ENCODE peak calls at places on chromosomes 3 and 15, in five cellular contexts. One of them, this sample, is unnamed.
A peak's percentile ranks its signal among the peaks of the same experiment; 100 is the strongest.

GRCh38 chr15:26996250-26996649 is 25.3 kb downstream of the GABRG3 start:
- DNase-seq in brain microvascular endothelial cell: no peak
- DNase-seq in psoas muscle: no peak
- DNase-seq in AG04450: no peak
- DNase-seq in fibroblast of lung: no peak
- DNase-seq in this sample: no peak

GRCh38 chr15:68951813-68952212 is 21.5 kb downstream of the SPESP1 start:
- DNase-seq in brain microvascular endothelial cell: no peak
- DNase-seq in psoas muscle: no peak
- DNase-seq in AG04450: no peak
- DNase-seq in fibroblast of lung: no peak
- DNase-seq in this sample: no peak

GRCh38 chr15:31389576-31389975 is 62.9 kb downstream of the KLF13 start:
- DNase-seq in brain microvascular endothelial cell: no peak
- DNase-seq in psoas muscle: no peak
- DNase-seq in AG04450: no peak
- DNase-seq in fibroblast of lung: no peak
- DNase-seq in this sample: no peak

GRCh38 chr15:83516935-83517334 is 69.8 kb downstream of the SH3GL3 start:
- DNase-seq in brain microvascular endothelial cell: no peak
- DNase-seq in psoas muscle: no peak
- DNase-seq in AG04450: no peak
- DNase-seq in fibroblast of lung: peak; percentile 38
- DNase-seq in this sample: no peak

GRCh38 chr3:67515778-67516177 is 138.6 kb downstream of the SUCLG2 start:
- DNase-seq in brain microvascular endothelial cell: no peak
- DNase-seq in psoas muscle: no peak
- DNase-seq in AG04450: no peak
- DNase-seq in fibroblast of lung: no peak
- DNase-seq in this sample: peak; percentile 47

GRCh38 chr15:34047893-34048775 is 9.1 kb upstream of the AVEN start:
- DNase-seq in brain microvascular endothelial cell: peak; percentile 63
- DNase-seq in psoas muscle: no peak
- DNase-seq in AG04450: no peak
- DNase-seq in fibroblast of lung: peak; percentile 89
- DNase-seq in this sample: no peak

GRCh38 chr3:567488-568173 is 371.1 kb downstream of the CHL1 start:
- DNase-seq in brain microvascular endothelial cell: no peak
- DNase-seq in psoas muscle: no peak
- DNase-seq in AG04450: no peak
- DNase-seq in fibroblast of lung: no peak
- DNase-seq in this sample: no peak

GRCh38 chr3:168157301-168157700 is 61.6 kb upstream of the GOLIM4 start:
- DNase-seq in brain microvascular endothelial cell: no peak
- DNase-seq in psoas muscle: no peak
- DNase-seq in AG04450: no peak
- DNase-seq in fibroblast of lung: no peak
- DNase-seq in this sample: no peak

GRCh38 chr3:52479876-52480575 is 15.1 kb upstream of the STAB1 start:
- DNase-seq in brain microvascular endothelial cell: no peak
- DNase-seq in psoas muscle: peak; percentile 52
- DNase-seq in AG04450: no peak
- DNase-seq in fibroblast of lung: no peak
- DNase-seq in this sample: no peak

GRCh38 chr15:80977627-80978036 is 12.0 kb downstream of the MESD start:
- DNase-seq in brain microvascular endothelial cell: peak; percentile 20
- DNase-seq in psoas muscle: peak; percentile 74
- DNase-seq in AG04450: no peak
- DNase-seq in fibroblast of lung: no peak
- DNase-seq in this sample: no peak

GRCh38 chr3:143973352-143974021 is 1.9 kb downstream of the DIPK2A start:
- DNase-seq in brain microvascular endothelial cell: peak; percentile 14
- DNase-seq in psoas muscle: no peak
- DNase-seq in AG04450: no peak
- DNase-seq in fibroblast of lung: peak; percentile 42
- DNase-seq in this sample: no peak

GRCh38 chr3:143970773-143971366 is 753 bp upstream of the DIPK2A start:
- DNase-seq in brain microvascular endothelial cell: peak; percentile 45
- DNase-seq in psoas muscle: peak; percentile 73
- DNase-seq in AG04450: no peak
- DNase-seq in fibroblast of lung: peak; percentile 54
- DNase-seq in this sample: peak; percentile 23

GRCh38 chr3:143972495-143973351 is 1.1 kb downstream of the DIPK2A start:
- DNase-seq in brain microvascular endothelial cell: peak; percentile 85
- DNase-seq in psoas muscle: peak; percentile 84
- DNase-seq in AG04450: peak; percentile 76
- DNase-seq in fibroblast of lung: peak; percentile 82
- DNase-seq in this sample: peak; percentile 63

GRCh38 chr3:143971367-143972154 is at the start of gene DIPK2A:
- DNase-seq in brain microvascular endothelial cell: peak; percentile 91
- DNase-seq in psoas muscle: peak; percentile 97
- DNase-seq in AG04450: peak; percentile 85
- DNase-seq in fibroblast of lung: peak; percentile 95
- DNase-seq in this sample: peak; percentile 87

DNA sequence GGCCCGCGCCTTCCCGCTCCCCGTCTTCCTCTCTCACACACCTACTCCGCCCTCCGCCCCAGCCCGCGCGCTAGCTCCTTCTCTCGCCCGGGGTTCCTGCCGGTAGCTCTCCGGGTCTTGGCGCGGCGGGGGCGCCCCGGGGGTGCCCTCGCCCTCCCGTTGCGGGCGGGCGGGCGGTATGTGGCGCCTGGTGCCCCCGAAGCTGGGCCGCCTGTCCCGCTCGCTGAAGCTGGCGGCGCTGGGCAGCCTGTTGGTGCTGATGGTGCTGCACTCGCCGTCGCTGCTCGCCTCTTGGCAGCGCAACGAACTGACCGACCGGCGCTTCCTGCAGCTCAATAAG is 502 bp downstream of the DIPK2A start:
- DNase-seq in brain microvascular endothelial cell: no peak
- DNase-seq in psoas muscle: no peak
- DNase-seq in AG04450: no peak
- DNase-seq in fibroblast of lung: no peak
- DNase-seq in this sample: peak; percentile 35
- H3K27me3 ChIP-seq in brain microvascular endothelial cell: no peaks in the 10 kb centered on the region
- H3K27me3 ChIP-seq in psoas muscle: no peaks in the 10 kb centered on the region
- H3K27me3 ChIP-seq in AG04450: no peaks in the 10 kb centered on the region
- H3K27me3 ChIP-seq in fibroblast of lung: no peaks in the 10 kb centered on the region
- H3K27me3 ChIP-seq in this sample: no peaks in the 10 kb centered on the region

GRCh38 chr15:52797625-52798501 is 7.7 kb upstream of the ONECUT1 start:
- DNase-seq in brain microvascular endothelial cell: no peak
- DNase-seq in psoas muscle: no peak
- DNase-seq in AG04450: no peak
- DNase-seq in fibroblast of lung: no peak
- DNase-seq in this sample: no peak
- H3K27me3 ChIP-seq in brain microvascular endothelial cell: peaks cover 98% of the 10 kb centered on the region
- H3K27me3 ChIP-seq in psoas muscle: peaks cover 98% of the 10 kb centered on the region
- H3K27me3 ChIP-seq in AG04450: peaks cover 95% of the 10 kb centered on the region
- H3K27me3 ChIP-seq in fibroblast of lung: peaks cover 92% of the 10 kb centered on the region
- H3K27me3 ChIP-seq in this sample: no peaks in the 10 kb centered on the region

GRCh38 chr3:183427206-183428139 is 946 bp downstream of the MCF2L2 start:
- DNase-seq in brain microvascular endothelial cell: no peak
- DNase-seq in psoas muscle: no peak
- DNase-seq in AG04450: no peak
- DNase-seq in fibroblast of lung: no peak
- DNase-seq in this sample: no peak
- H3K27me3 ChIP-seq in brain microvascular endothelial cell: no peaks in the 10 kb centered on the region
- H3K27me3 ChIP-seq in psoas muscle: peaks cover 27% of the 10 kb centered on the region
- H3K27me3 ChIP-seq in AG04450: peaks cover 58% of the 10 kb centered on the region
- H3K27me3 ChIP-seq in fibroblast of lung: peaks cover 14% of the 10 kb centered on the region
- H3K27me3 ChIP-seq in this sample: peaks cover 61% of the 10 kb centered on the region

GRCh38 chr15:73750951-73751350 is 2.2 kb downstream of the INSYN1 start:
- DNase-seq in brain microvascular endothelial cell: no peak
- DNase-seq in psoas muscle: no peak
- DNase-seq in AG04450: no peak
- DNase-seq in fibroblast of lung: no peak
- DNase-seq in this sample: no peak

GRCh38 chr15:73751481-73751880 is 1.7 kb downstream of the INSYN1 start:
- DNase-seq in brain microvascular endothelial cell: no peak
- DNase-seq in psoas muscle: no peak
- DNase-seq in AG04450: no peak
- DNase-seq in fibroblast of lung: no peak
- DNase-seq in this sample: no peak

GRCh38 chr15:73748731-73749130 is 4.4 kb downstream of the INSYN1 start:
- DNase-seq in brain microvascular endothelial cell: no peak
- DNase-seq in psoas muscle: no peak
- DNase-seq in AG04450: no peak
- DNase-seq in fibroblast of lung: no peak
- DNase-seq in this sample: no peak

GRCh38 chr15:73749533-73749932 is 3.6 kb downstream of the INSYN1 start:
- DNase-seq in brain microvascular endothelial cell: no peak
- DNase-seq in psoas muscle: no peak
- DNase-seq in AG04450: no peak
- DNase-seq in fibroblast of lung: no peak
- DNase-seq in this sample: no peak

GRCh38 chr15:73750441-73750840 is 2.7 kb downstream of the INSYN1 start:
- DNase-seq in brain microvascular endothelial cell: no peak
- DNase-seq in psoas muscle: no peak
- DNase-seq in AG04450: no peak
- DNase-seq in fibroblast of lung: no peak
- DNase-seq in this sample: no peak
- H3K27me3 ChIP-seq in brain microvascular endothelial cell: peaks cover 24% of the 10 kb centered on the region
- H3K27me3 ChIP-seq in psoas muscle: peaks cover 31% of the 10 kb centered on the region
- H3K27me3 ChIP-seq in AG04450: peaks cover 65% of the 10 kb centered on the region
- H3K27me3 ChIP-seq in fibroblast of lung: peaks cover 20% of the 10 kb centered on the region
- H3K27me3 ChIP-seq in this sample: no peaks in the 10 kb centered on the region

DNA sequence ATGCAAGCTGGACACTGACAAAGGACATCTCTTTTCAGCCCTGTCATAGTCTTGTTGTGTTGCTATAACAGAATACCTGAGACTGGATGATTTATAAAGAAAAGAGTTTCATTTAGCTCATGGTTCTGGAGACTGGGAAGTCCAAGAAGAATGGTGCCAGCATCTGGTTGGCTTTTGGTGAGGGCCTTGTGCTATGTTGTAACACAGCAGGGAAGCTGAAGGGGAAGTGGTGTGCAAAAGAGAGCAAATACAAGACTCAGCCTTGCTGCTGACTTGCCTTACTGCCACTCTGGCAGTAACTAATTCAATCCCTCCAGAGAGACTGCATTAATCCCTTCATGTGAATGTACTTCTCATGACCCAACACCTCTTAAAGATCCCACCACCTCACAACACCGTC is 356.3 kb upstream of the PROK2 start:
- DNase-seq in brain microvascular endothelial cell: no peak
- DNase-seq in psoas muscle: no peak
- DNase-seq in AG04450: no peak
- DNase-seq in fibroblast of lung: no peak
- DNase-seq in this sample: no peak
- H3K27me3 ChIP-seq in brain microvascular endothelial cell: no peaks in the 10 kb centered on the region
- H3K27me3 ChIP-seq in psoas muscle: no peaks in the 10 kb centered on the region
- H3K27me3 ChIP-seq in AG04450: peaks cover 20% of the 10 kb centered on the region
- H3K27me3 ChIP-seq in fibroblast of lung: peaks cover 5% of the 10 kb centered on the region
- H3K27me3 ChIP-seq in this sample: no peaks in the 10 kb centered on the region

This sample was measured in NT2/D1.